ENCODE peak calls at places on chromosomes 7 and 10, in ten cellular contexts. K is tibial artery; U is psoas muscle; Y is hepatocyte; V is HepG2; C is right atrium auricular region; X is endothelial cell; D is transverse colon; W is ascending aorta; M is CD4-positive, alpha-beta T cell. S is an unnamed sample.

GRCh38 chr7:32846630-32847225 is 44.8 kb downstream of the KBTBD2 start:
- DNase-seq in W (peak), X (peak), Y (peak), C (peak), V (peak), U (peak), K (peak), D (peak), M (peak), S (peak)

GRCh38 chr10:77643795-77644468 is 6.3 kb upstream of the KCNMA1 start:
- DNase-seq in C (no peak), X (peak), W (no peak), K (no peak), V (peak), Y (peak), D (peak), M (no peak), U (no peak), S (peak)

GRCh38 chr7:9507281-9507680 is 1073.9 kb downstream of the NXPH1 start:
- DNase-seq in W (no peak), M (no peak), X (no peak), Y (peak), V (no peak), D (no peak), U (no peak), C (no peak), K (no peak), S (no peak)

GRCh38 chr7:139708541-139708940 is 69.3 kb downstream of the HIPK2 start:
- DNase-seq in K (peak), M (no peak), W (no peak), D (peak), X (no peak), V (no peak), C (no peak), Y (no peak), U (no peak), S (no peak)

GRCh38 chr10:89332092-89332633 is 4.4 kb downstream of the IFIT3 start:
- DNase-seq in W (no peak), C (no peak), U (no peak), V (peak), Y (peak), M (no peak), X (no peak), D (no peak), K (no peak), S (no peak)

GRCh38 chr10:38094923-38095574 is 912 bp downstream of the ZNF37A start:
- DNase-seq in U (no peak), X (no peak), Y (no peak), M (no peak), D (no peak), W (no peak), K (no peak), C (no peak), V (no peak), S (no peak)

GRCh38 chr10:11011966-11012365 is 5.7 kb upstream of the CELF2 start:
- DNase-seq in K (no peak), V (no peak), U (no peak), D (no peak), C (no peak), M (no peak), Y (no peak), X (no peak), W (no peak), S (no peak)

GRCh38 chr10:48363617-48364355 is 57.3 kb downstream of the MAPK8 start:
- DNase-seq in Y (peak), U (peak), X (peak), W (no peak), D (peak), M (no peak), K (no peak), C (no peak), V (peak), S (peak)

GRCh38 chr7:101308245-101309085 is 13.1 kb downstream of the IFT22 start:
- DNase-seq in X (peak), U (no peak), K (no peak), M (no peak), V (peak), W (no peak), Y (peak), D (peak), C (no peak), S (peak)

GRCh38 chr10:25934673-25935139 is 677 bp downstream of the MYO3A start:
- DNase-seq in V (no peak), D (peak), Y (peak), C (no peak), K (no peak), X (peak), W (no peak), M (no peak), U (no peak), S (peak)

GRCh38 chr7:452230-452751 is 67.4 kb downstream of the PDGFA start:
- DNase-seq in M (no peak), W (no peak), X (no peak), D (no peak), V (no peak), K (no peak), U (peak), C (no peak), Y (peak), S (peak)

GRCh38 chr10:48658243-48658888 is 26.3 kb upstream of the WDFY4 start:
- DNase-seq in V (peak), C (peak), D (peak), X (peak), M (peak), Y (peak), U (peak), K (peak), W (peak), S (peak)

GRCh38 chr7:47314728-47315601 is 266.9 kb downstream of the TNS3 start:
- DNase-seq in W (peak), C (peak), U (peak), D (no peak), K (no peak), M (no peak), Y (no peak), V (no peak), X (no peak), S (no peak)

GRCh38 chr7:107355616-107356015 is 114.2 kb upstream of the GPR22 start:
- DNase-seq in V (no peak), Y (no peak), U (no peak), C (no peak), X (no peak), M (no peak), D (no peak), K (no peak), W (no peak), S (no peak)

GRCh38 chr7:142401951-142402350 is 144.1 kb upstream of the PRSS58 start:
- DNase-seq in Y (no peak), U (no peak), V (no peak), K (no peak), D (no peak), M (no peak), X (no peak), W (no peak), C (no peak), S (no peak)

GRCh38 chr10:98423691-98424120 is 8.7 kb upstream of the PYROXD2 start:
- DNase-seq in X (peak), M (no peak), V (peak), C (no peak), W (peak), U (no peak), D (no peak), K (peak), Y (peak), S (no peak)

GRCh38 chr10:123413353-123413752 is 252.8 kb upstream of the GPR26 start:
- DNase-seq in U (no peak), C (no peak), W (no peak), X (no peak), V (no peak), D (no peak), Y (no peak), M (no peak), K (no peak), S (no peak)
- TF ChIP-seq CTCF in U (no peak), C (no peak), W (no peak), X (no peak), V (no peak), D (no peak), Y (no peak), M (no peak), K (no peak), S (no peak)

DNA sequence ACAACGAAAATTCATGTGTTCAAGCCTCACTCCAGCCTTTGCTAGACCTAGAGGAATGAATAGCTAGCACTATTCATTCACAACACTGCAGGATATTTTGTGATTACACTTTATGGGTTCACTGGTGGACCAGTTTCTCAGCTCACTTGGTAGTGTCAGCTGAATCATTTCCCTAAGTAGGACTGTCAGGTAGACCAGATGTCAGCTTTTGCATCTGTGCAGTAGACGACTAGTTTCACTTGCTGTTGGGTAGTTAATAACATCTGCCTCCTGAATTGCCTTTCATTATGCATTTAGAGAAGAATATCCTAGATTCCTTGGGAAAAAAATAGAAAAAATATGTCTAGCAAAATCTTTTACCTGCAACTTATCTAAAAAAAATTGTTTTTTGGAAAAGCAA is 296.4 kb downstream of the ADARB2 start:
- DNase-seq in X (no peak), U (no peak), W (no peak), M (no peak), K (no peak), V (no peak), C (no peak), Y (no peak), D (no peak), S (no peak)
- TF ChIP-seq CTCF in X (no peak), U (no peak), W (no peak), M (no peak), K (no peak), V (no peak), C (no peak), Y (no peak), D (no peak), S (no peak)

DNA sequence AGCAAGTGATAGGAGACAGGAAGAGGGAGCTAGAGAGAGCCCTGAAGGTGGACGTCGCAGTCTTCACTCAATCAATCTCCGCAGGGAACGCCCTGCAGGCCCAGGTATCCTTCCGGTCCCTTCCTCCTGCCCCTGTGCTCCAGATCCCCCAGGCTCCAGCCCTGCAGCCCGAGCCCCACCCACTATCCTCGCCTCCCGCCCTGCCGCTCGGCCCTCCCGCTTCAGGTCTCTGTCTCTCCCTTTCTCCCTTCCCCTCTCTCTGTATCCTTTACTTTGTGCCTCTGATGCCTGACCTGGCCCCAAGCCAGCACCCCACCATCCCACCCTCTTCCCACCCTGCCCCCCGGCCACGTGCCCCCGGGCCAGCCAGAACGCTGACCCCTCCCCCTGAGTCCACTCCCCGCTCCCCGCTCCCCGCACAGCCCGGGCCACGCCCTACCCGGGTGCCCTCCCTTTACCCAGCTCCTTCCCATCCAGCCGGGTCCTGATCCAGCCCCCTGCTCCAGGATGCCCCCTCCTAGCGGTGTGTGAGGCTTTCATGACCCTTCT is 127.7 kb downstream of the UBE2H start:
- DNase-seq in K (peak), D (peak), C (no peak), U (peak), W (peak), M (no peak), X (peak), V (peak), Y (peak), S (peak)
- TF ChIP-seq CTCF in K (no peak), D (no peak), C (no peak), U (no peak), W (no peak), M (no peak), X (no peak), V (no peak), Y (no peak), S (peak)

GRCh38 chr10:2992401-2993198 is 74.7 kb upstream of the PFKP start:
- DNase-seq in C (no peak), W (no peak), D (no peak), X (no peak), V (no peak), K (no peak), Y (no peak), M (no peak), U (no peak), S (no peak)
- TF ChIP-seq CTCF in C (no peak), W (no peak), D (no peak), X (no peak), V (no peak), K (no peak), Y (peak), M (no peak), U (no peak), S (no peak)

GRCh38 chr10:28612877-28613276 is 64.4 kb upstream of the BAMBI start:
- DNase-seq in C (no peak), X (no peak), K (no peak), V (no peak), Y (no peak), W (no peak), U (no peak), M (no peak), D (no peak), S (no peak)
- TF ChIP-seq CTCF in C (no peak), X (no peak), K (no peak), V (no peak), Y (no peak), W (no peak), U (no peak), M (no peak), D (no peak), S (no peak)

DNA sequence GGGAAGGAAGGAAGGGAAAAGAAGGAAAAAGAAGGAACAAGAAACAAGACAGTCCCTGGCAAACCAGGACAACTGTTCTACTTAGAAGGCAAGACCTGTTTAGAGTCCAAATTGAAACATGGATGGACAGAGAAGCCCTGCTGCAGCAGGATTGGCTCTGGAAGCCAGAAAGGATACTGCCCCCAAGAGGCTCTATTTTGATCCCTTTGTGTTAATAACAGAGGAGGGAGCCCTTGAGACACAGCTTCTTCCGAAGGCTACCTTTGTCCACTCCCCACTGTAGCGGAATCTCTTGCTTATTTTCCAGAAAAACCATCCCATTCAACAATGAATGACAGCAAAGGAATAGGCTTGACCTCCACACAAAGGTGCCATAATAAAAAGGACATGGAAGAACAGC is 120.3 kb upstream of the FOXK1 start:
- DNase-seq in K (no peak), C (no peak), W (no peak), X (no peak), Y (no peak), D (no peak), V (no peak), M (no peak), U (no peak), S (no peak)
- TF ChIP-seq CTCF in K (no peak), C (no peak), W (no peak), X (no peak), Y (no peak), D (no peak), V (no peak), M (no peak), U (no peak), S (no peak)

GRCh38 chr10:12194752-12195271 is 879 bp downstream of the NUDT5 start:
- DNase-seq in X (peak), D (peak), M (peak), K (peak), Y (peak), C (peak), U (peak), V (no peak), W (peak), S (peak)
- TF ChIP-seq CTCF in X (no peak), D (no peak), M (no peak), K (no peak), Y (no peak), C (no peak), U (no peak), V (no peak), W (no peak), S (no peak)

GRCh38 chr7:100192951-100193350 is 15.2 kb downstream of the STAG3 start:
- DNase-seq in C (no peak), W (no peak), K (no peak), V (no peak), Y (no peak), X (no peak), D (no peak), M (no peak), U (no peak), S (no peak)

GRCh38 chr7:100191775-100192174 is 14.1 kb downstream of the STAG3 start:
- DNase-seq in U (no peak), C (no peak), V (no peak), Y (no peak), K (no peak), W (no peak), D (no peak), X (no peak), M (no peak), S (no peak)

GRCh38 chr7:100190059-100190711 is 12.5 kb downstream of the STAG3 start:
- DNase-seq in K (no peak), M (no peak), X (no peak), D (no peak), Y (no peak), W (no peak), C (no peak), U (no peak), V (peak), S (no peak)

GRCh38 chr7:100189061-100189460 is 11.3 kb downstream of the STAG3 start:
- DNase-seq in M (no peak), U (no peak), D (no peak), X (no peak), C (no peak), Y (no peak), K (no peak), W (no peak), V (no peak), S (no peak)
- TF ChIP-seq CTCF in M (no peak), U (no peak), D (no peak), X (no peak), C (no peak), Y (no peak), K (no peak), W (no peak), V (no peak), S (no peak)

GRCh38 chr7:105141068-105141467 is 127.1 kb downstream of the KMT2E start:
- DNase-seq in D (no peak), V (peak), U (no peak), X (no peak), Y (peak), W (no peak), C (no peak), K (no peak), M (no peak), S (no peak)
- TF ChIP-seq CTCF in D (peak), V (no peak), U (no peak), X (no peak), Y (peak), W (no peak), C (no peak), K (no peak), M (no peak), S (no peak)

S was measured in Calu3.